ENCODE peak calls at places on chromosomes 4 and X, in four cellular contexts. R is endothelial cell of umbilical vein, K is HepG2, E is H1. T is an unnamed sample.

GRCh38 chr4:174193438-174194015 is 89.9 kb downstream of the FBXO8 start:
- DNase-seq in E (no peak), K (no peak), R (no peak), T (peak; percentile 57)

GRCh38 chrX:45497290-45497689 is 296.6 kb upstream of the DIPK2B start:
- DNase-seq in R (no peak), K (no peak), E (no peak), T (no peak)

GRCh38 chrX:78104447-78105176 is 564 bp downstream of the PGK1 start:
- DNase-seq in E (no peak), K (peak; percentile 75), R (peak; percentile 34), T (peak; percentile 29)

GRCh38 chr4:17561195-17561909 is 15.6 kb upstream of the LAP3 start:
- DNase-seq in K (no peak), R (no peak), E (no peak), T (no peak)

GRCh38 chrX:106481341-106481740 is 130.4 kb upstream of the RADX start:
- DNase-seq in K (peak; percentile 50), E (peak; percentile 60), R (peak; percentile 36), T (peak; percentile 11)

GRCh38 chr4:182752158-182752910 is 164.9 kb downstream of the DCTD start:
- DNase-seq in K (no peak), E (no peak), R (peak; percentile 67), T (no peak)

GRCh38 chrX:57329008-57329407 is 42.5 kb downstream of the FAAH2 start:
- DNase-seq in R (peak; percentile 13), E (peak; percentile 35), K (peak; percentile 2), T (peak; percentile 4)

GRCh38 chr4:75644095-75644494 is 13.8 kb upstream of the CDKL2 start:
- DNase-seq in E (no peak), R (no peak), K (no peak), T (no peak)

GRCh38 chrX:10159069-10159468 is 2.3 kb downstream of the CLCN4 start:
- DNase-seq in K (no peak), R (no peak), E (no peak), T (peak; percentile 42)

GRCh38 chr4:132646186-132646585 is 502.9 kb upstream of the PCDH10 start:
- DNase-seq in R (no peak), K (no peak), E (no peak), T (no peak)

GRCh38 chr4:38078590-38079381 is 118.6 kb downstream of the PTTG2 start:
- DNase-seq in K (peak; percentile 65), E (no peak), R (peak; percentile 81), T (no peak)

GRCh38 chrX:134971926-134972325 is 18.9 kb upstream of the SMIM10 start:
- DNase-seq in K (no peak), R (no peak), E (no peak), T (no peak)

GRCh38 chr4:5890063-5890727 is 2.7 kb downstream of the CRMP1 start:
- DNase-seq in K (no peak), E (peak; percentile 90), R (no peak), T (no peak)

GRCh38 chr4:86496094-86497060 is 97.7 kb upstream of the PTPN13 start:
- DNase-seq in R (peak; percentile 45), K (no peak), E (no peak), T (peak; percentile 56)

GRCh38 chr4:150722908-150723362 is 141.0 kb downstream of the MAB21L2 start:
- DNase-seq in E (no peak), R (peak; percentile 45), K (no peak), T (no peak)

DNA sequence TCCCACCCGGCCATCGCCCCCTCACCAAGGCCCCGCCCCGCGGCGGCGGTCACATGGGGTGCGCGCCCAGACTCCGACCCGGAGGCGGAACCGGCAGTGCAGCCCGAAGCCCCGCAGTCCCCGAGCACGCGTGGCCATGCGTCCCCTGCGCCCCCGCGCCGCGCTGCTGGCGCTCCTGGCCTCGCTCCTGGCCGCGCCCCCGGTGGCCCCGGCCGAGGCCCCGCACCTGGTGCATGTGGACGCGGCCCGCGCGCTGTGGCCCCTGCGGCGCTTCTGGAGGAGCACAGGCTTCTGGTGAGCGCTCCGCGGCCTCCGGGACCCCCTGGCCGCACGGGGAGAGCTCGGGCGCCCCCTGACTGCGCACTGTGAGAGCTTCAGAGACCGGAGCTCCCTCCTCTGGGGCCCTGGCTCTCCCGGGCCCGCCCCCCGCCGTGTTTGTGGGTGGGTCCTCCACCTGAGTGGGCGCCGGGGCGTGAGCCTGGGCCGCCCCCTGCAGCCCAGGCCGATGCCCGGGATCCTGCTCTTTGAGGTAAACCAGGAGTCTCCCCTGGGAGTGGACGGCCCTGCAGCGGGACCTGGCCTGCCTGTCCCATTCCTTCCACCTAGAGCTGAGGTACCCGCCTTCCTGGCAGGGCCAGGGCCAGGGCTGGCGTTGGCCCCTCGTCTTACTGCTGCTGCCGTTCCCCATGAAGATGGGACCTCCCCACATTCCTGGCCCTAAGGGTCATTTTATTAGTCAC is at the start of gene IDUA:
- DNase-seq in R (peak; percentile 75), K (peak; percentile 74), E (peak; percentile 79), T (peak; percentile 94)
- TF ChIP-seq POLR2AphosphoS5 in R (peak; percentile 63), K (no peak), E (no peak), T (peak; percentile 68)

GRCh38 chr4:98283219-98284199 is 22.3 kb downstream of the RAP1GDS1 start:
- DNase-seq in R (no peak), E (no peak), K (peak; percentile 18), T (no peak)
- TF ChIP-seq JUN in R (no peak), E (no peak), K (no peak), T (no peak)

GRCh38 chr4:82491251-82491960 is 61.0 kb downstream of the ENOPH1 start:
- DNase-seq in E (no peak), K (no peak), R (no peak), T (no peak)
- TF ChIP-seq POLR2AphosphoS5 in E (no peak), K (no peak), R (no peak), T (no peak)

DNA sequence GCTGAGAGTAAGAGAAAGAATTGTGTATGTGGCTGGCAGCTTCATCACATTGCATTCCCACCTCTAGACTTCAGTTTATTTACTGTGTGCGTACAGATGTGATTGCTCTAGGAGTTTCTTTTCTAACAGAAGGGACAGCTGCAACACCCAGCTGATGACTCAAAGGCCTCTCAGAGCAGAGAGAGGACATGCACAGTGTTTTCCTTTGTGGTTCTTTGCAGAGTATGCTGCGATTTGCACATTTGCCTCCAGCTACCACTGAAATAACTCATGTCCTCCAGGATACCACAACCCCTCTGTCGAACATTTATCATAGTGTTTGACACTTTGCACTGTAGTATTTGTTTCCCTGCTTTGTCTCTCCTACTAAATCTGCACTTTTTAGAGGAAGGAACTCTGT is 294.1 kb downstream of the STIM2 start:
- DNase-seq in E (no peak), R (no peak), K (no peak), T (no peak)
- TF ChIP-seq JUN in E (no peak), R (no peak), K (no peak), T (no peak)

T was measured in K562.